ENCODE peak calls at places on chromosomes 6 and 20, in nine cellular contexts. S is transverse colon, O is HepG2, W is prostate gland, L is sigmoid colon, B is GM23338, T is stomach, Q is esophagus muscularis mucosa, C is Panc1. K is an unnamed sample.

GRCh38 chr6:130765181-130765727 is 62.0 kb upstream of the SMLR1 start:
- DNase-seq in S (no peak), O (no peak), W (no peak), L (no peak), B (no peak), T (no peak), Q (peak), C (no peak), K (no peak)

GRCh38 chr6:44128020-44128917 is 915 bp downstream of the TMEM63B start:
- DNase-seq in S (peak), O (peak), W (peak), L (peak), B (peak), T (peak), Q (no peak), C (no peak), K (peak)

GRCh38 chr6:150516199-150516598 is 83.5 kb upstream of the PLEKHG1 start:
- DNase-seq in S (no peak), O (no peak), W (no peak), L (no peak), B (no peak), T (no peak), Q (peak), C (no peak), K (no peak)

GRCh38 chr6:33723576-33724085 is 12.1 kb upstream of the UQCC2 start:
- DNase-seq in S (no peak), O (no peak), W (no peak), L (no peak), B (no peak), T (no peak), Q (no peak), C (no peak), K (no peak)

GRCh38 chr6:76876922-76877553 is 586.3 kb downstream of the HTR1B start:
- DNase-seq in S (peak), O (peak), W (peak), L (no peak), B (peak), T (peak), Q (no peak), C (no peak), K (no peak)

GRCh38 chr6:17446713-17447112 is 53.3 kb downstream of the CAP2 start:
- DNase-seq in S (no peak), O (no peak), W (no peak), L (no peak), B (peak), T (no peak), Q (no peak), C (no peak), K (no peak)

GRCh38 chr6:52416629-52417151 is 3.5 kb upstream of the EFHC1 start:
- DNase-seq in S (no peak), O (peak), W (peak), L (no peak), B (peak), T (no peak), Q (no peak), C (no peak), K (no peak)

GRCh38 chr20:58228103-58228483 is 360 bp downstream of the ANKRD60 start:
- DNase-seq in S (no peak), O (no peak), W (no peak), L (peak), B (peak), T (no peak), Q (no peak), C (no peak), K (no peak)

GRCh38 chr6:71489736-71490135 is 201.1 kb downstream of the OGFRL1 start:
- DNase-seq in S (no peak), O (peak), W (no peak), L (no peak), B (peak), T (no peak), Q (no peak), C (no peak), K (no peak)

GRCh38 chr20:1815502-1816085 is 79.6 kb upstream of the SIRPA start:
- DNase-seq in S (no peak), O (no peak), W (no peak), L (no peak), B (no peak), T (no peak), Q (peak), C (no peak), K (no peak)

GRCh38 chr6:152170702-152171667 is 363.5 kb downstream of the ESR1 start:
- DNase-seq in S (no peak), O (peak), W (no peak), L (no peak), B (peak), T (peak), Q (no peak), C (no peak), K (no peak)

GRCh38 chr6:80197474-80197873 is 91.0 kb downstream of the BCKDHB start:
- DNase-seq in S (no peak), O (no peak), W (peak), L (no peak), B (no peak), T (no peak), Q (no peak), C (no peak), K (no peak)

DNA sequence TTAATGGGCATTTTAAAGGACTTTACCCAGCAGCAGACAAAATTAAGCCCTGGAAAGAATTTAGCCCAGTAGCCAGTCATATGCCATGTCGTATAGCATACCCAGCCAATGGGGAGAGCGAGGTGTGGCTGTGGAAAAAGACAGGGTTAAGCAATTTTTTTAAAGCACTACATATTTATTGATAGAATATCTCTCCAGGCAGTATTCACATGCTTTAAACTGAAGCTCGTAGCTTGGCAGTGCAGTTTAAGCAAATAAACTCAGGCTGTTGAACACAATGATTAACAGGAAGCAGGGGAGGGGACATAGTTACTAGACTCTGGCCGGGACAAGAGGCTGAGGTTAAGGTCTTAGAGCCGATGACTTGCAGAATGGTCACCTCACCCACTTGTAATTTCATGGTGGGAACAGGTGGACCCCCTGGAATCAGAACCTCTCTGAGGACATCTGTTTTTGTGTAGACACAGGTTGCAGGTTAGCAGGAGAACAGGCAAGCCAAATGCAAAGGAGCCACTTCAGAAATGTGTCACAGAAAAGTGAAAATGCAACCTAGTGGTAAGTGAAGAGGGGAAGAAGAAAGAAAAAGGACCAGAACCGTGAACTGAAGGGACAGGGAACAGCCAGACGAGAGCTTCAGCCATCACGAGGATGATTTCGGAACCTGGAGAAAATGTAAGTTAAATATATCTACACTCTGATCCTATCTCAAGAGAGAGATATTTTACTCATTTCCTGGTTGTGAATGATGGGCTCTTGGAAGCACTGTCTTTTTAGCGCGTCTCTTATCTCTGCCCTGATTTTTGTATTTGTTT is 7.2 kb downstream of the GCNT2 start:
- DNase-seq in S (peak), O (peak), W (peak), L (no peak), B (no peak), T (peak), Q (no peak), C (peak), K (no peak)
- TF ChIP-seq CTCF in S (no peak), O (no peak), W (no peak), L (no peak), B (no peak), T (no peak), Q (no peak), C (no peak), K (no peak)

DNA sequence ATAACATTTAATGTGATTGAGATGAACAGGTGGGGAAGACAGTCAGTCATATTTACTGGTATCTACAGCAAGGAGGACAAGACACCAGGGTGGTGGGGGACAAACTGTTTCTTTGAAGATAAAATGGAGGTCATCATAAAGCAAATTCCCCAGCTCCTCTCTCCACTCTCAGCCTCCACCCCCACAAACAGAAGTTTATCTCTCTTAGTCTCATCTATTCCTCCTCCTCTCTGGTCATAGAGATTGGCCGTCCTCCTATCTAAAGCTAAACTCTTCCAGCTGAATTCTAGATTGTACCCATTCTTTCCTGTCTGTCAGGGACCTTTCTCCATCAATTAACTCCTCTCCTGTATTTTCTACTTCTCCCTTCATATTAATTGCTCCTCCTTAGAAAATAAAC is 71.1 kb downstream of the KIF6 start:
- DNase-seq in S (no peak), O (no peak), W (no peak), L (no peak), B (no peak), T (no peak), Q (no peak), C (no peak), K (no peak)
- H3K27ac ChIP-seq in S (no peak), O (no peak), W (no peak), L (no peak), B (no peak), T (no peak), Q (no peak), C (no peak), K (no peak)

GRCh38 chr6:100503043-100503442 is 38.3 kb upstream of the SIM1 start:
- DNase-seq in S (no peak), O (no peak), W (no peak), L (no peak), B (no peak), T (no peak), Q (no peak), C (no peak), K (no peak)

GRCh38 chr6:100506651-100507050 is 41.9 kb upstream of the SIM1 start:
- DNase-seq in S (no peak), O (no peak), W (no peak), L (no peak), B (no peak), T (no peak), Q (no peak), C (no peak), K (no peak)

GRCh38 chr6:100509101-100509500 is 44.4 kb upstream of the SIM1 start:
- DNase-seq in S (no peak), O (no peak), W (no peak), L (no peak), B (no peak), T (no peak), Q (no peak), C (no peak), K (no peak)

GRCh38 chr6:100504786-100505737 is 40.3 kb upstream of the SIM1 start:
- DNase-seq in S (no peak), O (no peak), W (no peak), L (no peak), B (peak), T (no peak), Q (no peak), C (peak), K (no peak)
- TF ChIP-seq POLR2AphosphoS5 in S (no peak), O (no peak), W (no peak), L (no peak), B (peak), T (no peak), Q (no peak), C (no peak), K (no peak)

DNA sequence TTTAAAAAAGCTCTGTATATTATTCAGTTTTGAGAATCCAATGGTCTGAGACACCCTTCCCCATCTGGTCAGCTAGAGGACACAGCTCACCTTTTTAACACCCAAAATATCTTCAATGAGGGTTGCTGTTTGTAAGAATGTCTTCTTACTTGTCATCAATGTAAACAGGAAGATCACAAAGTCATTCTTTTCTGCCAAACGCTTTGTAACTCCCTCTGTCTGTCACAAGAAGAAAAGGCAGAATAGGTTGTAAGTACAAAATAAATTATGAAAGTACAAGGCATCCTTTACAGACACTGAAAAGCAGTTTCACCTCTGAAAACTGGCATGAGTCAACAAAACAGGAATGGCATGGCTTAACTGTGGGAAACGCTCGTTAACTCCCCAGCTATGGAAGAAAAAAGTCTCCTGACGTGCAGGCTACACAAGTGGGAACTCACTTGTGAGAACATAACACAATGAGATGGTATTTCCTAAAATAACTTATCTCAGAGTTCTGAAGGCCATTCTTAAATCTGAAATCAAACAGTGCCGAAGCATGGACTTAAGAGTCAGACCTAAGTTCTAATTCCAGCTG is 42.7 kb downstream of the TRPC4AP start:
- DNase-seq in S (no peak), O (no peak), W (peak), L (no peak), B (no peak), T (no peak), Q (no peak), C (no peak), K (no peak)
- TF ChIP-seq CTCF in S (no peak), O (no peak), W (no peak), L (no peak), B (no peak), T (no peak), Q (no peak), C (no peak), K (no peak)

GRCh38 chr6:43097098-43097489 is 21.0 kb downstream of the PTK7 start:
- DNase-seq in S (no peak), O (no peak), W (no peak), L (no peak), B (no peak), T (no peak), Q (no peak), C (no peak), K (no peak)
- H3K27ac ChIP-seq in S (no peak), O (peak), W (peak), L (no peak), B (peak), T (peak), Q (no peak), C (peak), K (peak)

DNA sequence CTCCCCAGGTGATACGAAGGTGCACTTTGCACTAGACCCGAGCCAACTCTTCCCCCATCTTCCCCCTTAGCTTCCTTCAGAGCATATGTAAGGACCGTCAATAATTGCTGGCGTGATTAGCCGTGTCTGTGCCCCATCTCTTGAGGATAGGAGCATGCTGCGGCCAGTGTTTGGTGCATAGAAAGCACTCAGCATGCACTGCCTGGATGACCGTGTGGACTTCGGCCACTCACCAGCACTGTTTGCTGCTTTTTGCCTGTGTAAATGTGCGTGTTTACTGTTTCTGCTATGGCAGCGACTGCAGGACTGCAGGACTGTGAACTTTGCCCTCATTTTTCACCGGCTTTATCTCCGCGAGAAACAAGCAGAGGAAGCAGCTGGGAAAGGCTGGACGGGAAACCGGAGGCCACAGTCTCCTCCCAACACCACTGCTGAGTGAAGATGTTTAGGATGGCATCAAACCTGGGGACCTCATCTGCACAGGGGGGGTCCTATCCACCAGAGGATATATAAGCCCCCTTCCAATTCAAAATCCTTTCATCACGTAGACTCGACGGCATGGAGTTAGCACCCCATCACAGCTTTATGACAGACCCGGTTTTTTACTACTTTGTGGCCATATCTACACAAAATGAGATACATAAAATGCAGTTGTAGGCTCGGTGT is 150.6 kb upstream of the AFDN start:
- DNase-seq in S (peak), O (peak), W (no peak), L (peak), B (no peak), T (peak), Q (no peak), C (no peak), K (no peak)
- TF ChIP-seq POLR2AphosphoS5 in S (peak), O (peak), W (no peak), L (no peak), B (no peak), T (peak), Q (peak), C (no peak), K (no peak)

GRCh38 chr6:69732640-69733039 is 64.2 kb downstream of the LMBRD1 start:
- DNase-seq in S (no peak), O (no peak), W (no peak), L (no peak), B (no peak), T (no peak), Q (no peak), C (peak), K (no peak)
- TF ChIP-seq CTCF in S (no peak), O (peak), W (no peak), L (no peak), B (no peak), T (no peak), Q (peak), C (peak), K (no peak)

GRCh38 chr6:117557951-117558350 is 44.4 kb downstream of the GOPC start:
- DNase-seq in S (no peak), O (no peak), W (no peak), L (no peak), B (no peak), T (no peak), Q (no peak), C (no peak), K (no peak)

GRCh38 chr6:117552618-117553017 is 49.7 kb downstream of the GOPC start:
- DNase-seq in S (no peak), O (no peak), W (no peak), L (no peak), B (no peak), T (no peak), Q (no peak), C (no peak), K (no peak)

GRCh38 chr6:117558818-117559217 is 43.5 kb downstream of the GOPC start:
- DNase-seq in S (no peak), O (no peak), W (no peak), L (no peak), B (no peak), T (no peak), Q (no peak), C (no peak), K (no peak)

GRCh38 chr6:117555882-117556498 is 46.3 kb downstream of the GOPC start:
- DNase-seq in S (peak), O (peak), W (peak), L (no peak), B (peak), T (peak), Q (no peak), C (no peak), K (no peak)

DNA sequence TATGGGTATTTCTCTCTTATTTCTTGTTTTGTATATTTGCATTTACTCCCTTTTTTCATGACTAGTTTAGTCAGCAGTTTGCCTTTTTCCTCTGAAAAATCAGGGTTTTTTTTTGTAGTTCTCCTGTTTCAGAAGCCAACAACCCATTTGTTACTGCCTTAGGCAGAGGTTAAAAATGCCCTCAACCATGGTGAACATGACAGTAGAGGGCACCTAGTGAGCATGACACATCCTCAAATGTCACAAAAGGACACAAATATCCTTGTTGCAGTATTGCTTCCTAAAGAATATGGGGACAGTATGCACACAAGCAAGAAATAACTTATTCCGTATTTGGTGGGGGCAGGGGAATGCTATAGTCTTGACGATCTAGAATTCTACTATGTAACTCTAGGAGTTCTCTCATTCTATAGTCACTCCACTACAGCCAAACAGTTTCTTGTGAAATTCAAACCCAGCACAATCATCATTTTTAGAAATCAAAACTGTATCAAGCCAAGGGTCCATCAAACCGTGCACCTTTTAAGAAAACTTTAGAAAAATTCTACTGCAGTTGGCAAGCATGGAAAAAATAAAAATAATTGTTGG is 47.0 kb downstream of the GOPC start:
- DNase-seq in S (no peak), O (no peak), W (no peak), L (no peak), B (no peak), T (no peak), Q (no peak), C (no peak), K (no peak)
- H3K27ac ChIP-seq in S (no peak), O (no peak), W (no peak), L (no peak), B (no peak), T (no peak), Q (no peak), C (peak), K (no peak)

K was measured in breast epithelium.